ENCODE peak calls at places on chromosomes 11 and 22, in five cellular contexts. Y is GM12878, V is A549, R is K562, L is HepG2. A is an unnamed sample.

GRCh38 chr22:48407256-48407955 is 1420.3 kb downstream of the BRD1 start:
- DNase-seq in V (no peak), R (no peak), Y (no peak), L (no peak), A (no peak)

GRCh38 chr11:66071326-66071870 is 1.3 kb downstream of the PACS1 start:
- DNase-seq in L (no peak), Y (no peak), V (no peak), R (no peak), A (no peak)

GRCh38 chr11:68825603-68826002 is 16.1 kb downstream of the CPT1A start:
- DNase-seq in R (no peak), L (peak), V (no peak), Y (no peak), A (peak)

GRCh38 chr11:119809346-119809745 is 80.3 kb upstream of the NECTIN1 start:
- DNase-seq in L (no peak), R (no peak), Y (no peak), V (no peak), A (no peak)

GRCh38 chr11:5690736-5691135 is 1.1 kb downstream of the TRIM22 start:
- DNase-seq in Y (no peak), L (no peak), V (no peak), R (no peak), A (no peak)

GRCh38 chr22:44972363-44973083 is 37.3 kb downstream of the PHF21B start:
- DNase-seq in L (no peak), R (no peak), Y (no peak), V (no peak), A (no peak)

GRCh38 chr11:11157201-11157600 is 195.8 kb downstream of the CSNK2A3 start:
- DNase-seq in V (peak), L (peak), Y (no peak), R (peak), A (peak)

GRCh38 chr22:24952837-24953293 is 349 bp downstream of the KIAA1671 start:
- DNase-seq in V (peak), L (peak), Y (no peak), R (no peak), A (no peak)

GRCh38 chr11:119706029-119706428 is 23.0 kb downstream of the NECTIN1 start:
- DNase-seq in V (no peak), R (no peak), Y (no peak), L (no peak), A (no peak)

GRCh38 chr11:62295504-62295903 is 3.4 kb downstream of the SCGB1D4 start:
- DNase-seq in Y (no peak), R (no peak), V (no peak), L (peak), A (peak)

GRCh38 chr22:21755855-21756284 is 20.3 kb upstream of the YPEL1 start:
- DNase-seq in L (peak), R (peak), Y (peak), V (no peak), A (peak)

GRCh38 chr22:21758056-21758455 is 22.5 kb upstream of the YPEL1 start:
- DNase-seq in L (no peak), Y (no peak), R (no peak), V (no peak), A (no peak)

GRCh38 chr22:21752276-21752675 is 16.7 kb upstream of the YPEL1 start:
- DNase-seq in R (no peak), V (no peak), Y (no peak), L (no peak), A (no peak)

GRCh38 chr22:21754523-21755128 is 19.0 kb upstream of the YPEL1 start:
- DNase-seq in R (peak), Y (no peak), L (no peak), V (no peak), A (peak)

DNA sequence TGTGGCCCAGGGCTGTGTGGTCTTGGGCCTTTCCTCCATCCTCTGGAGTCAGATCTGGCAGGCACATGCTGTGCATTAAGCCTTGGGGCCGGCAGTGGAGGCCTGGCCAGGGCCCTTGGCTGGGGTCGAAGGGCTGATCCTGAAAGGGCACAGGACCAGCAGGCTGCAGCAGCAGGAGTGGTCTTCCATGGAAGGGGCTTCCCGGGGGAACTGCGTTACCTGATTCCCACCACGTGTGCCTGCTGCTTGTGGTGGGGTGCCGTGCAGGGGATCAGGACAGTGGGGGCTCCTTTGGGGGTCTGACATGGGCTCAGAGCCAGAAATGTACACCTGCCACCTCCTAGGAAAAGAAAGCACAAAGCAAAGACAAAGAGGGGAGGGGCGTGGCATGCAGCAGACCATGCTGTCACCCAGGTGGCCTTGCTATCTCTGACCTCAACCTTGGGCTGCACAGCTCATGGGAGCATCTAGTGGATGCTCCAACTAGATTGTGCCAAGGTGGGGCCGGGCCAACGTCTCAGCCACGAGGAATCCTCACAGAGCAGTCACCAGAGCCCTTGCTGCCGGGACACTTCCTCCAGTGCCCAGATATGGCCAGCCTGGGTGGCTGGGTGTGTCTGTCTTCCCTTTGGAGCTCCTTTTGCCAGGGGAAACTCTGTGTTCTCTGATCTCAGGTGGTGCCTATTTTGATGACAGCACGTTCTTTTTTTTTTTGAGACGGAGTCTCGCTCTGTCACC is 17.9 kb upstream of the YPEL1 start:
- DNase-seq in Y (no peak), R (peak), L (peak), V (no peak), A (no peak)
- TF ChIP-seq MYC in Y (no peak), R (no peak), L (no peak), V (no peak), A (no peak)

GRCh38 chr22:30705710-30706651 is 11.3 kb downstream of the OSBP2 start:
- DNase-seq in R (no peak), L (peak), V (no peak), Y (peak), A (peak)
- TF ChIP-seq MAX in R (no peak), L (no peak), V (no peak), Y (peak), A (no peak)

GRCh38 chr22:28976588-28976987 is 85.0 kb downstream of the C22orf31 start:
- DNase-seq in Y (no peak), L (no peak), R (no peak), V (no peak), A (peak)

GRCh38 chr22:28978863-28979799 is 82.5 kb downstream of the C22orf31 start:
- DNase-seq in R (no peak), V (no peak), Y (no peak), L (no peak), A (no peak)

GRCh38 chr22:28977050-28977449 is 84.6 kb downstream of the C22orf31 start:
- DNase-seq in Y (no peak), V (no peak), L (no peak), R (no peak), A (no peak)

GRCh38 chr22:28978158-28978557 is 83.5 kb downstream of the C22orf31 start:
- DNase-seq in L (no peak), R (no peak), V (peak), Y (no peak), A (peak)

DNA sequence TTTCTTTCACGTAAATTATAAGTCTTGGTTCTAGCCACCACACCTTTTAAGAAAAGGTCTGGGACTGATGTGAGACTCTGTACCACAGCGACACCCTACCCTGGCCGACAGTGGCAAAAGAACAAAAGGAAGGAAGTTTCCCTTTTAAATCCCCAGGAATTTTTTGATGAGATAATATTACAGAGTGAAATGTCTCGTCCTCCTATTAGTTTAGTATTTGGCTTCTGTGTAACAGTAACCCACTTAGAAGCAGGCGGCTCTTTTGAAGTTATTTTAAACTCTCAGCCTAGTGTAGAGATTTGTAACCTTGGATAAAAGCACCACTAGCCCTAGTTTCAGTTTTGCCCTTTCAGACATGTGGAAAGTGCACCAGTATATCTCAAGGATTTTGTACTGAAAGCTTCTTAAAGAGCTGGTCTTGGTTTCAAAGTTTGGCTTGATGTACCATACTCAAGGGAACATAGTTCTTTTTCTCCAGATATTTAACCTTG is 84.1 kb downstream of the C22orf31 start:
- DNase-seq in R (no peak), Y (no peak), L (peak), V (no peak), A (no peak)
- TF ChIP-seq POLR2A in R (no peak), Y (no peak), L (no peak), V (no peak), A (no peak)

GRCh38 chr22:46040471-46041465 is 63.8 kb upstream of the WNT7B start:
- DNase-seq in V (no peak), L (no peak), R (no peak), Y (no peak), A (no peak)
- TF ChIP-seq MYC in V (no peak), L (no peak), R (no peak), Y (no peak), A (no peak)

GRCh38 chr11:128626913-128627665 is 39.7 kb upstream of the ETS1 start:
- DNase-seq in L (no peak), V (no peak), Y (no peak), R (no peak), A (no peak)

GRCh38 chr11:128627666-128628342 is 40.4 kb upstream of the ETS1 start:
- DNase-seq in L (no peak), R (no peak), Y (no peak), V (no peak), A (peak)

GRCh38 chr11:128624269-128625170 is 37.2 kb upstream of the ETS1 start:
- DNase-seq in V (no peak), L (no peak), R (no peak), Y (no peak), A (peak)

GRCh38 chr11:128625766-128626165 is 38.4 kb upstream of the ETS1 start:
- DNase-seq in L (no peak), R (no peak), V (no peak), Y (no peak), A (peak)

GRCh38 chr11:128625316-128625715 is 38.0 kb upstream of the ETS1 start:
- DNase-seq in Y (no peak), R (no peak), L (no peak), V (no peak), A (peak)
- TF ChIP-seq MAX in Y (no peak), R (no peak), L (no peak), V (no peak), A (peak)

DNA sequence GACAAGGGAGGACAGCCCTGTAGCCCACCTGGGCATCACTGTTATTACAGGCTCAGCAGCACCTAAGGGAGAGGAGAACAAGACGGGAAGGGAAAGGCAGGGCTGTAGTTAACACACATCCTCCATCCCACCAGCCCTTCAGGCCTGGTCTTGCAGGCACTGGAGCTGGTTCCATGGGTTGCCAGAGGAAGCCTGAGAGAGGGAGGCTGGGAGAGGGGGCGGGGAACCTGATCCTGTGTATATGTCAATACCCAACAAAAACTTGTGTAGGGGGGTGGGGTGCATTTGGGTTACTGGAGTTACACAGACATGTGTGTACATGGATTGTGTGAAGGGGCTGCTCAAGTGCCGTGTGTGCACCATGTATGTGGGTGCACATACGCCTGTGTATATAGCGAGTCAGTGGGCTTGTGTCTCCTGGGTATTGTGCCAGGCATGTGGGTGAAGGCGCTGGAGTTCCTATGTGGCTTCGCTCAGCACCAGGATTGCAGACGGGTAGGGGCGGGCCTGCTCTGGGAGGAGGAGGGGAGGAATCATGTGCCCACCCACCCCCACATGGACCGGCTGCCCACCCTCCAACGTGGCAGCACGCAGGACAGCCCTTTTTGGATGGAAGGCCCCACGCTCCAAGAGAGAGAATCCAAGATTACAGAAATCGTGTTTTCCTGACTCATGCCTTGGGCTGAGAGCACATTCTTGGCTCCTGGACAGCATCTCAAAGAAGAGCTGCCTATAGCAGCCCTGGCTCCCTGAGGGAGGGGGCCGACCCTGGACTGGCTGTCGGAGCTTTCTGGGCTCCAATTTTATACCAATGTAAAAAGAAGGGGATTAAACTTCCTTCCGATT is 4.2 kb upstream of the SERPINH1 start:
- DNase-seq in R (no peak), Y (no peak), L (no peak), V (no peak), A (no peak)
- TF ChIP-seq POLR2A in R (no peak), Y (no peak), L (no peak), V (no peak), A (no peak)

DNA sequence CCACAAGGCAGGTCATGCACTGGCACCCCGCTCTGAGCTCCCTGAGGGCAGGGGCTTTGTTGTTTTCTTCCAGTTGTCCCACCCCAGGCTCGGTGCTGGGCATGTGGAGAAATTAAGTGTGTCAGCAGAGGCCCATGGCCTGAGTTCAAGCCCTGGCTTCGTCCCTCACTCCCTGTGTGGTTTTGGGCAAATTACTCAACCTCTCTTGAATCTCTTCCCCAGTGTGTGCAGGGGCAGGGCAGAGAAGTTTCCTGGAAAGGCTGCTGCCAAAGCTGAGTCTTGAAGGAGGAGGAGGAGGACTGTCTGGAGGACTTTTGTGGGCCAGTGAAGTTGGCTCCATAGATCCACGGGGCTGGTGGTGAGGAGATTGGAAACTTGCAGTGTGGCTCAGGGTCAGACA is 138.1 kb upstream of the E2F8 start:
- DNase-seq in R (no peak), V (no peak), L (no peak), Y (no peak), A (no peak)
- TF ChIP-seq MYC in R (no peak), V (no peak), L (no peak), Y (no peak), A (no peak)

A was measured in NB4.